ENCODE peak calls at places on chromosomes 4 and X, in six cellular contexts. One of them, this sample, is unnamed.

GRCh38 chrX:123983240-123983639 is 21.7 kb downstream of the STAG2 start:
- DNase-seq in IMR-90: no peak
- DNase-seq in HepG2: no peak
- DNase-seq in A549: no peak
- DNase-seq in K562: no peak
- DNase-seq in GM12878: no peak
- DNase-seq in this sample: no peak

GRCh38 chr4:47838445-47838844 is 578 bp upstream of the CORIN start:
- DNase-seq in IMR-90: no peak
- DNase-seq in HepG2: no peak
- DNase-seq in A549: no peak
- DNase-seq in K562: no peak
- DNase-seq in GM12878: no peak
- DNase-seq in this sample: no peak

GRCh38 chrX:150155396-150156048 is 207.6 kb upstream of the MAMLD1 start:
- DNase-seq in IMR-90: peak
- DNase-seq in HepG2: no peak
- DNase-seq in A549: peak
- DNase-seq in K562: no peak
- DNase-seq in GM12878: no peak
- DNase-seq in this sample: peak

GRCh38 chr4:153616005-153616555 is 68.0 kb upstream of the TLR2 start:
- DNase-seq in IMR-90: no peak
- DNase-seq in HepG2: no peak
- DNase-seq in A549: no peak
- DNase-seq in K562: no peak
- DNase-seq in GM12878: no peak
- DNase-seq in this sample: no peak

GRCh38 chr4:107546637-107547036 is 173.4 kb downstream of the PAPSS1 start:
- DNase-seq in IMR-90: no peak
- DNase-seq in HepG2: no peak
- DNase-seq in A549: no peak
- DNase-seq in K562: peak
- DNase-seq in GM12878: no peak
- DNase-seq in this sample: no peak

GRCh38 chr4:31518796-31519250 is 798.7 kb downstream of the PCDH7 start:
- DNase-seq in IMR-90: peak
- DNase-seq in HepG2: no peak
- DNase-seq in A549: peak
- DNase-seq in K562: no peak
- DNase-seq in GM12878: no peak
- DNase-seq in this sample: no peak

GRCh38 chr4:82284475-82284857 is 89.3 kb downstream of the HNRNPD start:
- DNase-seq in IMR-90: no peak
- DNase-seq in HepG2: no peak
- DNase-seq in A549: no peak
- DNase-seq in K562: no peak
- DNase-seq in GM12878: no peak
- DNase-seq in this sample: no peak

GRCh38 chr4:144579411-144580020 is 66.4 kb upstream of the HHIP start:
- DNase-seq in IMR-90: peak
- DNase-seq in HepG2: no peak
- DNase-seq in A549: peak
- DNase-seq in K562: no peak
- DNase-seq in GM12878: no peak
- DNase-seq in this sample: no peak

GRCh38 chr4:108060164-108060563 is 70.5 kb downstream of the HADH start:
- DNase-seq in IMR-90: peak
- DNase-seq in HepG2: peak
- DNase-seq in A549: peak
- DNase-seq in K562: peak
- DNase-seq in GM12878: no peak
- DNase-seq in this sample: peak

GRCh38 chrX:18036394-18036793 is 175.3 kb upstream of the RAI2 start:
- DNase-seq in IMR-90: no peak
- DNase-seq in HepG2: no peak
- DNase-seq in A549: no peak
- DNase-seq in K562: no peak
- DNase-seq in GM12878: no peak
- DNase-seq in this sample: no peak

GRCh38 chr4:40515398-40516293 is 114.0 kb downstream of the RBM47 start:
- DNase-seq in IMR-90: no peak
- DNase-seq in HepG2: peak
- DNase-seq in A549: peak
- DNase-seq in K562: peak
- DNase-seq in GM12878: peak
- DNase-seq in this sample: no peak

GRCh38 chrX:36909584-36909983 is 98.6 kb upstream of the FAM47C start:
- DNase-seq in IMR-90: no peak
- DNase-seq in HepG2: peak
- DNase-seq in A549: no peak
- DNase-seq in K562: no peak
- DNase-seq in GM12878: no peak
- DNase-seq in this sample: no peak

GRCh38 chr4:169070895-169071218 is 60.8 kb upstream of the CBR4 start:
- DNase-seq in IMR-90: no peak
- DNase-seq in HepG2: peak
- DNase-seq in A549: peak
- DNase-seq in K562: peak
- DNase-seq in GM12878: no peak
- DNase-seq in this sample: no peak

GRCh38 chrX:70476934-70477733 is 32.5 kb downstream of the DLG3 start:
- DNase-seq in IMR-90: peak
- DNase-seq in HepG2: no peak
- DNase-seq in A549: peak
- DNase-seq in K562: peak
- DNase-seq in GM12878: no peak
- DNase-seq in this sample: no peak

GRCh38 chr4:156931267-156931666 is 40.3 kb downstream of the PDGFC start:
- DNase-seq in IMR-90: peak
- DNase-seq in HepG2: peak
- DNase-seq in A549: peak
- DNase-seq in K562: no peak
- DNase-seq in GM12878: no peak
- DNase-seq in this sample: no peak

GRCh38 chr4:169398294-169398693 is 127.5 kb upstream of the SH3RF1 start:
- DNase-seq in IMR-90: peak
- DNase-seq in HepG2: no peak
- DNase-seq in A549: no peak
- DNase-seq in K562: no peak
- DNase-seq in GM12878: no peak
- DNase-seq in this sample: no peak

GRCh38 chrX:101357166-101357795 is 8.7 kb upstream of the TIMM8A start:
- DNase-seq in IMR-90: peak
- DNase-seq in HepG2: no peak
- DNase-seq in A549: peak
- DNase-seq in K562: peak
- DNase-seq in GM12878: no peak
- DNase-seq in this sample: no peak

GRCh38 chr4:107794001-107794400 is 30.7 kb upstream of the SGMS2 start:
- DNase-seq in IMR-90: no peak
- DNase-seq in HepG2: no peak
- DNase-seq in A549: no peak
- DNase-seq in K562: no peak
- DNase-seq in GM12878: no peak
- DNase-seq in this sample: no peak

GRCh38 chr4:77599378-77599777 is 6.2 kb upstream of the CXCL13 start:
- DNase-seq in IMR-90: peak
- DNase-seq in HepG2: peak
- DNase-seq in A549: peak
- DNase-seq in K562: peak
- DNase-seq in GM12878: no peak
- DNase-seq in this sample: peak

GRCh38 chr4:53804719-53805118 is 213.4 kb upstream of the LNX1 start:
- DNase-seq in IMR-90: no peak
- DNase-seq in HepG2: peak
- DNase-seq in A549: peak
- DNase-seq in K562: peak
- DNase-seq in GM12878: peak
- DNase-seq in this sample: no peak

GRCh38 chr4:166655231-166655630 is 579.1 kb downstream of the SPOCK3 start:
- DNase-seq in IMR-90: no peak
- DNase-seq in HepG2: no peak
- DNase-seq in A549: no peak
- DNase-seq in K562: no peak
- DNase-seq in GM12878: no peak
- DNase-seq in this sample: no peak

GRCh38 chrX:19554786-19555185 is 39.5 kb upstream of the MAP3K15 start:
- DNase-seq in IMR-90: peak
- DNase-seq in HepG2: no peak
- DNase-seq in A549: no peak
- DNase-seq in K562: no peak
- DNase-seq in GM12878: peak
- DNase-seq in this sample: no peak

GRCh38 chrX:41932885-41933284 is 9.5 kb upstream of the CASK start:
- DNase-seq in IMR-90: no peak
- DNase-seq in HepG2: no peak
- DNase-seq in A549: no peak
- DNase-seq in K562: no peak
- DNase-seq in GM12878: no peak
- DNase-seq in this sample: no peak

GRCh38 chrX:41935827-41936226 is 12.5 kb upstream of the CASK start:
- DNase-seq in IMR-90: no peak
- DNase-seq in HepG2: no peak
- DNase-seq in A549: no peak
- DNase-seq in K562: no peak
- DNase-seq in GM12878: no peak
- DNase-seq in this sample: no peak

GRCh38 chrX:41931591-41931990 is 8.2 kb upstream of the CASK start:
- DNase-seq in IMR-90: no peak
- DNase-seq in HepG2: no peak
- DNase-seq in A549: no peak
- DNase-seq in K562: no peak
- DNase-seq in GM12878: no peak
- DNase-seq in this sample: no peak

DNA sequence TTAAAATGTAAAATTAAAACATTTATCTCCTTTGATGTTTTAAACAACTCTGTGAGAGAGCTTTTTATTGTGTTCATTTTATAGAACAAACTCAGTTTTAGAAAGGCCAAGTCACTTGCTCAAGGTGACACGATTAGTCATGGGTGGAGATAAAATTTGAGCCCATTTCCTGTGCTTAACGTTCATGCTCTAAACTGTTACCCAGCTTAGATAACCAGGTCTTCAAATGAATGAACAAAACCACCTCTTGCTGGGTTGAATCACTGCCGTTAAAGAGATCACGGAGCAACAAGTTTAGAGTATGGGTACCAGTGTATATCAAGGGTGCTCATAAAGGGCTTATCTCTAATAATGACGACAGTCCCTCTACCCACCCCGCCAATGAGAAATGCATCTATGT is 10.2 kb upstream of the CASK start:
- DNase-seq in IMR-90: no peak
- DNase-seq in HepG2: no peak
- DNase-seq in A549: no peak
- DNase-seq in K562: peak
- DNase-seq in GM12878: no peak
- DNase-seq in this sample: no peak
- TF ChIP-seq SMC3 in IMR-90: no peak
- TF ChIP-seq SMC3 in HepG2: no peak
- TF ChIP-seq SMC3 in A549: no peak
- TF ChIP-seq SMC3 in K562: no peak
- TF ChIP-seq SMC3 in GM12878: no peak
- TF ChIP-seq SMC3 in this sample: no peak

GRCh38 chrX:103779156-103779555 is 2.5 kb downstream of the PLP1 start:
- DNase-seq in IMR-90: no peak
- DNase-seq in HepG2: no peak
- DNase-seq in A549: no peak
- DNase-seq in K562: no peak
- DNase-seq in GM12878: no peak
- DNase-seq in this sample: peak
- TF ChIP-seq SMC3 in IMR-90: no peak
- TF ChIP-seq SMC3 in HepG2: no peak
- TF ChIP-seq SMC3 in A549: no peak
- TF ChIP-seq SMC3 in K562: no peak
- TF ChIP-seq SMC3 in GM12878: no peak
- TF ChIP-seq SMC3 in this sample: no peak

DNA sequence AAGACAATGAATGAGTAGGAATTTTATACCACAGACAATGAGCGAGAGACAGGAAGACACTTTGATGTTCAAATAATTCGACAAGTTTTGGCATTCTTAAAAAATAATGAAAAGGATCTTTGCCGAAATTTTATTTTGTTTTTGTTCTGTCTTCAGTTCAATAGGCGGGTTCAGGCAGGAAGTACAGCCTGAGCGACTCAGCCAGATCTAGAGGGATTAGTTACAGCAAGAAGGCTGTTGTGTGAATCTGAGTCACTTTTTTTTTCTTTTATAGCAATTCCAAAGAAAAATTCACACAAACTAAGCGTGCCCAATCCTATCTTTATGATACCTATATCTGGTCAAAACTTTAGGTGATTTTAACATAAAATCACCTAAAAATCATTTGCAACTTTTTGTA is 505.4 kb upstream of the FAM241A start:
- DNase-seq in IMR-90: peak
- DNase-seq in HepG2: no peak
- DNase-seq in A549: no peak
- DNase-seq in K562: no peak
- DNase-seq in GM12878: no peak
- DNase-seq in this sample: no peak
- TF ChIP-seq SMC3 in IMR-90: no peak
- TF ChIP-seq SMC3 in HepG2: no peak
- TF ChIP-seq SMC3 in A549: no peak
- TF ChIP-seq SMC3 in K562: no peak
- TF ChIP-seq SMC3 in GM12878: no peak
- TF ChIP-seq SMC3 in this sample: no peak

DNA sequence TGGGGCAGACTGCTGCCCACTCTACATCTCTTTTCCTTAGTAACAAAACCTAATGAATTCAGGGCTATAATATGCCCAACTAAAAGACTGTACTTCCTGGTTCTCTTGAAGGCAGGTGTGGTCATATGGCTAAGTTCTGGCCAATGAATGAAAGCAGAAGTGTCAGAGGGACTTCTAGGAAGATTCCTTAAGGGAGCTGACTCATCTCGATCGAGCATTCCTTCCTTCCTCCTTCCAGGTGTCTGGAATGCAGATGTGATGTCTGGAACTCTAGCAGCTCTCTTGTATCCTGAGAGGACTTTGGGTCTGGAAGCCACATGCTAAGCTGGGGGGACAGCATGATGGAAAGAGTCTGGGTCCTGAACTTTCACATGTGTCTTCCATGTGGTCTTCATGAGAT is 116.2 kb upstream of the STX18 start:
- DNase-seq in IMR-90: no peak
- DNase-seq in HepG2: no peak
- DNase-seq in A549: peak
- DNase-seq in K562: no peak
- DNase-seq in GM12878: no peak
- DNase-seq in this sample: no peak
- TF ChIP-seq SMC3 in IMR-90: no peak
- TF ChIP-seq SMC3 in HepG2: no peak
- TF ChIP-seq SMC3 in A549: no peak
- TF ChIP-seq SMC3 in K562: no peak
- TF ChIP-seq SMC3 in GM12878: no peak
- TF ChIP-seq SMC3 in this sample: no peak

GRCh38 chr4:27149541-27150212 is 289.0 kb downstream of the STIM2 start:
- DNase-seq in IMR-90: peak
- DNase-seq in HepG2: no peak
- DNase-seq in A549: no peak
- DNase-seq in K562: no peak
- DNase-seq in GM12878: no peak
- DNase-seq in this sample: no peak
- TF ChIP-seq SMC3 in IMR-90: no peak
- TF ChIP-seq SMC3 in HepG2: no peak
- TF ChIP-seq SMC3 in A549: no peak
- TF ChIP-seq SMC3 in K562: no peak
- TF ChIP-seq SMC3 in GM12878: no peak
- TF ChIP-seq SMC3 in this sample: no peak

GRCh38 chr4:8544741-8545438 is 35.3 kb upstream of the GPR78 start:
- DNase-seq in IMR-90: no peak
- DNase-seq in HepG2: no peak
- DNase-seq in A549: no peak
- DNase-seq in K562: no peak
- DNase-seq in GM12878: no peak
- DNase-seq in this sample: no peak
- TF ChIP-seq SMC3 in IMR-90: no peak
- TF ChIP-seq SMC3 in HepG2: no peak
- TF ChIP-seq SMC3 in A549: no peak
- TF ChIP-seq SMC3 in K562: no peak
- TF ChIP-seq SMC3 in GM12878: no peak
- TF ChIP-seq SMC3 in this sample: no peak

This sample was measured in SK-N-SH.